ENCODE peak calls at places on chromosomes 7 and 10, in four cellular contexts. Q, O, D and X are unnamed samples.

GRCh38 chr10:124743188-124744046 is 761 bp downstream of the FAM53B start:
- DNase-seq in Q (no peak), O (no peak), D (no peak), X (peak)

GRCh38 chr7:603152-603941 is 83.7 kb upstream of the PDGFA start:
- DNase-seq in Q (no peak), O (no peak), D (no peak), X (peak)

GRCh38 chr7:33108591-33108930 is 643 bp downstream of the RP9 start:
- DNase-seq in Q (no peak), O (no peak), D (no peak), X (no peak)

GRCh38 chr10:46525824-46526681 is 30.4 kb downstream of the GPRIN2 start:
- DNase-seq in Q (no peak), O (peak), D (no peak), X (no peak)

GRCh38 chr10:48818861-48819490 is 120.7 kb downstream of the LRRC18 start:
- DNase-seq in Q (no peak), O (no peak), D (no peak), X (no peak)

GRCh38 chr10:95864906-95865813 is 42.6 kb upstream of the CC2D2B start:
- DNase-seq in Q (peak), O (peak), D (no peak), X (peak)

GRCh38 chr7:17523813-17524741 is 225.6 kb downstream of the AHR start:
- DNase-seq in Q (peak), O (no peak), D (no peak), X (no peak)

GRCh38 chr7:25752169-25752568 is 399.8 kb upstream of the NFE2L3 start:
- DNase-seq in Q (no peak), O (no peak), D (no peak), X (no peak)

GRCh38 chr7:150737265-150738055 is at the start of gene GIMAP5:
- DNase-seq in Q (no peak), O (no peak), D (no peak), X (no peak)

GRCh38 chr7:77887567-77887966 is 89.0 kb downstream of the PHTF2 start:
- DNase-seq in Q (no peak), O (no peak), D (no peak), X (no peak)

GRCh38 chr10:75972494-75973276 is 541.3 kb downstream of the LRMDA start:
- DNase-seq in Q (no peak), O (no peak), D (no peak), X (no peak)

GRCh38 chr7:55366461-55367138 is 1.5 kb downstream of the LANCL2 start:
- DNase-seq in Q (peak), O (no peak), D (no peak), X (no peak)

GRCh38 chr10:21174670-21175495 is 277.8 kb upstream of the NEBL start:
- DNase-seq in Q (no peak), O (peak), D (no peak), X (peak)

GRCh38 chr7:140640060-140640611 is 477 bp downstream of the DENND2A start:
- DNase-seq in Q (no peak), O (no peak), D (no peak), X (no peak)

GRCh38 chr10:32411797-32412498 is 34.0 kb upstream of the CCDC7 start:
- DNase-seq in Q (no peak), O (no peak), D (no peak), X (no peak)

DNA sequence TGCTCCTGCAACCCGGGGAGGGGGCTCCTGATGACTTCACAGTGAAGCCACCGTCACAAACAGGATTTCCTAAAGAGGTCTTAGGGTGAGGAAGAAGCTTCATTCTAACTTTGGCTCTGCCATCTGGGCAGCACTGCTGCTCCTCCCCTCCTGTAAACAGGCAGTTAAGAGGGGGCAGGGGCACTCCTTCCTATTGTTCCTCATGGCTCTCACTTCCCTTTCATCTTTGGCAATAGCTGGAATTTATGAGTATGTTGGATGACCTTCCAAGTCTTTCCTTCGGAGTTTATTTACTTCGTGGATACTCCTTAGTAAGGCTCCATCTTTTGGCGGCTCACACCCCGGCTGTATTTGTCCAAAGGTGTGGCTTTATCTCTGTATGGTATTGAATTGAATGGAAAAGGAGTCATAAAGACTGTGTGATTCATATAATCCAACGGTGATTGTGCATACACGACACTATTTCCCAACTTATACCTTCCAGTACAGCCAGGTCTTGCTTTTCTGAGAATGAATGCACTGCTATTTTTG is 55.4 kb upstream of the FAM133B start:
- DNase-seq in Q (peak), O (peak), D (no peak), X (no peak)
- TF ChIP-seq FOSL1 in Q (no peak), O (peak), D (no peak), X (no peak)

GRCh38 chr7:37439282-37440021 is 9.2 kb downstream of the ELMO1 start:
- DNase-seq in Q (no peak), O (no peak), D (no peak), X (no peak)

GRCh38 chr7:37441405-37441797 is 7.3 kb downstream of the ELMO1 start:
- DNase-seq in Q (no peak), O (no peak), D (no peak), X (no peak)

GRCh38 chr7:37445064-37445723 is 3.5 kb downstream of the ELMO1 start:
- DNase-seq in Q (no peak), O (no peak), D (no peak), X (no peak)

GRCh38 chr7:37440738-37441404 is 7.8 kb downstream of the ELMO1 start:
- DNase-seq in Q (no peak), O (no peak), D (no peak), X (no peak)

DNA sequence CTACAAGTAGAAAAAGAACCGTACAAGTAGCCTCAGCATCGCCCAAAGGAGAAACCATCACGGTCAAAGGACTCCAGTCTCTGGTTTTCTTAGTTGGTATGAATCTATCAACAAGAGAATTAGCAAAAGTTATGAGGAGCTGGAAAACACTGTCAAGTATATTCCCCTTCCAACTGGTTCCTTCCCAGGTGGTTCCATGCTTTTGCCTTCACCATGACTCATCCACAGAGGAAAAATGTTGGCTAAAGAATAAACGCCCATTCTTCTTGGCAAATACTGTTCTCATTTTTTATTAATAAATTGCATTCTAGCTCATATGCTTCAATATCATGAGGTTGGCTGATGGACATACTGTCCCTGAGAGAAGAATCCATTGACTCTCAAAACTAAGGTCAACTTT is 6.4 kb downstream of the ELMO1 start:
- DNase-seq in Q (no peak), O (no peak), D (no peak), X (no peak)
- TF ChIP-seq CTCF in Q (no peak), O (no peak), D (no peak), X (no peak)

DNA sequence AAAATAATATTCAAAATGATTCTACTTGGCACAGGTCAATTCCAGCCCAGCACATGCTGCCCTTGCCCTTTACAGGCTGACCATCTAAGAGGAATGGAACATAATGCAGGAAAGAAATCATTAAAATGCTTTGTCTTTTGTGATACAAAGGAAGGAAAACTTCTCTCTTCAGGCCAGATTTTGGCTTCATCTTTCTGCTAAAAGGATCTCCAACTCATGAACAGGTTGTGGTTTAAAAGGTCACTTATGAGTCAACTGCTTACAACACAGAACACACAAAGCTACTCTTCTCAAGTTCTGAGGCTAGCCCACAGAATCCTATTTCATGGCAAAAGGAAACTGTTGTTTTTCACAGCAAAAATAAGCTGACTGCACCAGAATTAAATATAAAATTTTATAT is 197.1 kb downstream of the DOCK4 start:
- DNase-seq in Q (peak), O (no peak), D (no peak), X (no peak)
- TF ChIP-seq FOSL1 in Q (no peak), O (no peak), D (no peak), X (no peak)

GRCh38 chr10:17125316-17125715 is 4.3 kb downstream of the CUBN start:
- DNase-seq in Q (no peak), O (no peak), D (no peak), X (no peak)
- TF ChIP-seq CTCF in Q (no peak), O (no peak), D (no peak), X (no peak)

GRCh38 chr10:27445070-27445469 is 59.0 kb upstream of the RAB18 start:
- DNase-seq in Q (no peak), O (no peak), D (no peak), X (no peak)
- TF ChIP-seq FOSL1 in Q (no peak), O (no peak), D (no peak), X (no peak)

DNA sequence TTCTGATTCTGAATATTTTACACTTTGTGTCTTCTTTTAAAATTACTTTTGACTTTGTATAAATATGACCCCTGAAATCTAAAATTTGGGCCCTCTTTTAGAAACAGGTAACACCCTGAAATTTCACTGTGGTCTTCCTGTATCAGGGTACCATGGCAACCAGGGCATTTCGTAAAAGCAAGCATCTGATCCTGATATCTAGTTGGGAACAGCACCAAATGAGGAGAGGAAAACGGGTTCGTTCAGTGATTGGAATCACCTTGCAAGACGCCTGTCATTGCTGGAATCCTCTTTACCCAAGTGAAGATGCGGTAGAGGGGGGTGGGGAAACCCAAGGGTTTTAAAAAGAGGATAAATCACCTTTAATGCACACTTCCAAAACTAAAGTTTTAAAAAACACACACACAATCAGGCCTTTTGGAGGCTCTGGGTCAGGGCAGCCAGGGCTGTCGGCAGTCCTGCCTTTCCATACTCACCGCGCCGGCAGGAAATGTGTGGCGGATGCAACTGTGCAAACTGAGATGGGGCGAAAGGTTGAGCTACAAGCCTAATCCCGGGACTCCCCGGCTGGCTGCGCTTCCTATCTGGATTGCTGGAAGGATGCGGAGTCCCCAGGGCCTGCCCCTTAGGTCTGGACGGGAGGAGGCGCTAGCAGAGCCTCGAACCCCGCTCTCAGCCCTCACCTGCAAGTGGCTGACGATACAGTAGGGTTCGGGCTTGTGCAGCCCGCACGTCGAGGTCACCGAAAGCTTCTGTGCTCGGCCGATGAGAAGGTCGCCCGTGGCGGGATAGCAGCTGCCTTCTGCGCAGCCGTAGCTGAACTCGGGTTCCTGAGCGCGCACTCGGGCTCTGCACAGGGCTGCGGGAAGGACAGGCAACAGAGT is 1.8 kb downstream of the LAMB1 start:
- DNase-seq in Q (no peak), O (no peak), D (peak), X (no peak)
- TF ChIP-seq CTCF in Q (no peak), O (no peak), D (peak), X (no peak)

GRCh38 chr7:35722054-35722849 is 27.3 kb upstream of the HERPUD2 start:
- DNase-seq in Q (no peak), O (no peak), D (no peak), X (no peak)
- TF ChIP-seq FOSL1 in Q (no peak), O (no peak), D (no peak), X (no peak)

GRCh38 chr7:104848386-104848990 is 165.5 kb upstream of the KMT2E start:
- DNase-seq in Q (peak), O (peak), D (peak), X (peak)
- TF ChIP-seq CTCF in Q (peak), O (peak), D (peak), X (peak)

DNA sequence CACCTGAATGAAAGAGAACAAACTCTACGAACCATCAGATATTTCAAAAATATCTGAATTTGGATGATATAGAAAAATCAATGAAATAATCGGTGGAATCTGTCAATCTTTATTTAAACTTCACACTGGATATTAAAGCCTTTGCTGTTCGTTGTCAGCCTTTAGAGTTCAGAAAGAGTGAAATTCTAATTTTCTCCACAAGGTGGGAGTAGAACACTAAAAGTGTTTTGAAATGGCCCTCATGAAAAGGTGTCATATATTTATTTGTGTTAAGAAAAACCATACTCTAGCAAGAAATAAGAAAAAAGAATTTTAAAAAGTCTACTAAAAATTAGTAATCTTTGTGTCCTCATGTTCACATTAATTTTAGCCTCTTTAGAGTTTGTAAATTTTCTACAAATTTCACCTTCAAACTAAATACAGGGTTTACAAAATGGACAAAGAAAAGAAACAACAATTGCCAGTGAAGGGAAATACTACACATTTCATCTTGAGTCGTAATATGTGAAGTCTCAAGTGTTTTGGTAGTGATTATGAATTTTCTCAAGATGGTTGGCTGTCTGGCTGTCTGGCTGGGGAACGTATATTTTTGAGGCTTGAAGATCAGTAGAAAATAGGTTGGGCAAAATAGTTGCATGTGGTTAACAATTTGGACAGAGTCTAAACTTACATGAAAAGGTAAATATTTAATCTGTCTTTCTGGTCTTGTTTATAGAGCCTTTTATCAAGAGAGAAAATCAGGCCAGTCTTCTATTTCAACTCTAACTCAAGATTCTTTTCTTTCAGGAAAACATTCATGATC is 43.7 kb downstream of the DNAJB9 start:
- DNase-seq in Q (peak), O (peak), D (no peak), X (peak)
- TF ChIP-seq FOSL1 in Q (no peak), O (no peak), D (no peak), X (no peak)